ENCODE peak calls at places on chromosomes 4 and X, in six cellular contexts. I is IMR-90, R is kidney epithelial cell, U is GM12865, G is endodermal cell, L is AG09309. X is an unnamed sample.

GRCh38 chrX:118736394-118737010 is 9.1 kb downstream of the IL13RA1 start:
- DNase-seq in I (no peak), G (no peak), R (no peak), U (peak), L (no peak), X (no peak)

GRCh38 chrX:24026403-24026801 is 584 bp downstream of the KLHL15 start:
- DNase-seq in U (no peak), L (no peak), R (no peak), I (no peak), G (peak), X (no peak)

GRCh38 chr4:25535278-25535677 is 120.4 kb upstream of the SLC34A2 start:
- DNase-seq in R (peak), I (no peak), U (no peak), L (no peak), G (peak), X (no peak)

GRCh38 chrX:69024931-69025330 is 140.3 kb downstream of the PJA1 start:
- DNase-seq in U (no peak), I (peak), G (peak), R (no peak), L (no peak), X (no peak)

GRCh38 chr4:2500547-2500946 is 31.6 kb downstream of the RNF4 start:
- DNase-seq in U (no peak), R (no peak), G (no peak), L (no peak), I (peak), X (no peak)

GRCh38 chrX:119990995-119991787 is 47.6 kb upstream of the NKAP start:
- DNase-seq in R (no peak), L (no peak), I (no peak), G (peak), U (no peak), X (no peak)

GRCh38 chr4:47209833-47210232 is 178.5 kb downstream of the GABRB1 start:
- DNase-seq in U (no peak), I (peak), R (peak), L (peak), G (no peak), X (peak)

GRCh38 chrX:16822723-16823122 is 36.5 kb downstream of the TXLNG start:
- DNase-seq in I (peak), G (no peak), L (no peak), R (no peak), U (no peak), X (no peak)

GRCh38 chr4:102483120-102483519 is 18.0 kb upstream of the NFKB1 start:
- DNase-seq in R (no peak), L (no peak), U (no peak), I (no peak), G (no peak), X (no peak)

GRCh38 chrX:1468250-1468772 is 15.6 kb upstream of the ASMTL start:
- DNase-seq in U (peak), L (peak), G (peak), R (no peak), I (no peak), X (no peak)

GRCh38 chr4:158588777-158589176 is 67.1 kb downstream of the RXFP1 start:
- DNase-seq in R (no peak), G (no peak), U (no peak), I (no peak), L (no peak), X (no peak)

GRCh38 chrX:90012395-90012794 is 90.7 kb downstream of the TGIF2LX start:
- DNase-seq in G (no peak), U (no peak), R (no peak), L (no peak), I (no peak), X (no peak)

GRCh38 chrX:45445745-45446412 is 245.2 kb upstream of the DIPK2B start:
- DNase-seq in G (no peak), U (no peak), L (peak), R (peak), I (peak), X (peak)

GRCh38 chr4:9758641-9759317 is 22.7 kb upstream of the DRD5 start:
- DNase-seq in L (no peak), I (no peak), R (no peak), G (no peak), U (no peak), X (no peak)

GRCh38 chr4:173420324-173420752 is 21.4 kb upstream of the SCRG1 start:
- DNase-seq in R (no peak), G (no peak), I (peak), U (peak), L (no peak), X (no peak)

GRCh38 chr4:22190855-22191254 is 242.3 kb upstream of the KCNIP4 start:
- DNase-seq in U (no peak), I (peak), R (peak), L (peak), G (no peak), X (no peak)

GRCh38 chr4:95061220-95061619 is 303.5 kb downstream of the BMPR1B start:
- DNase-seq in R (peak), L (no peak), G (no peak), I (peak), U (no peak), X (no peak)

GRCh38 chrX:145910017-145910416 is 92.4 kb downstream of the SLITRK2 start:
- DNase-seq in G (no peak), I (no peak), L (no peak), U (no peak), R (no peak), X (no peak)

GRCh38 chrX:20217279-20217678 is 49.4 kb downstream of the RPS6KA3 start:
- DNase-seq in I (peak), U (no peak), L (peak), R (no peak), G (no peak), X (no peak)

GRCh38 chr4:55553442-55553841 is 6.7 kb upstream of the CLOCK start:
- DNase-seq in U (peak), I (no peak), R (no peak), L (peak), G (peak), X (peak)

GRCh38 chr4:4440333-4441061 is 53.6 kb downstream of the NSG1 start:
- DNase-seq in G (peak), I (no peak), L (no peak), R (no peak), U (peak), X (no peak)

GRCh38 chr4:141645611-141646340 is 9.4 kb downstream of the IL15 start:
- DNase-seq in U (no peak), I (peak), R (peak), L (peak), G (no peak), X (peak)

GRCh38 chr4:112031712-112032328 is 113.4 kb upstream of the FAM241A start:
- DNase-seq in I (peak), L (peak), R (no peak), G (peak), U (peak), X (no peak)

GRCh38 chr4:168304744-168305459 is 13.7 kb downstream of the DDX60 start:
- DNase-seq in L (peak), U (no peak), G (no peak), I (peak), R (no peak), X (peak)

GRCh38 chr4:144583658-144584057 is 62.3 kb upstream of the HHIP start:
- DNase-seq in G (no peak), U (no peak), L (peak), R (peak), I (peak), X (no peak)

GRCh38 chr4:165207016-165207430 is 338 bp upstream of the KLHL2 start:
- DNase-seq in L (no peak), R (no peak), U (peak), G (no peak), I (peak), X (no peak)

GRCh38 chr4:122364700-122365404 is 14.0 kb upstream of the ADAD1 start:
- DNase-seq in U (peak), I (no peak), R (no peak), G (peak), L (no peak), X (no peak)

GRCh38 chr4:139611391-139611790 is 54.2 kb upstream of the MGST2 start:
- DNase-seq in R (no peak), L (no peak), G (no peak), U (no peak), I (no peak), X (no peak)

GRCh38 chr4:89172865-89173264 is 61.5 kb downstream of the TIGD2 start:
- DNase-seq in U (peak), I (no peak), R (no peak), G (no peak), L (no peak), X (no peak)

GRCh38 chr4:7941111-7942018 is 1.7 kb upstream of the AFAP1 start:
- DNase-seq in L (no peak), R (no peak), G (peak), I (no peak), U (no peak), X (no peak)

GRCh38 chr4:90057091-90057490 is 70.1 kb upstream of the CCSER1 start:
- DNase-seq in I (no peak), L (no peak), G (no peak), R (no peak), U (no peak), X (no peak)

GRCh38 chr4:752196-752861 is 46.7 kb downstream of the PCGF3 start:
- DNase-seq in I (peak), U (no peak), R (no peak), G (no peak), L (no peak), X (no peak)

GRCh38 chrX:153648358-153649177 is 1.6 kb downstream of the DUSP9 start:
- DNase-seq in G (peak), R (no peak), L (no peak), I (no peak), U (no peak), X (no peak)

GRCh38 chrX:153647461-153648357 is 706 bp downstream of the DUSP9 start:
- DNase-seq in U (no peak), G (peak), L (no peak), I (no peak), R (no peak), X (no peak)

GRCh38 chrX:153649915-153650782 is 3.1 kb downstream of the DUSP9 start:
- DNase-seq in L (no peak), U (no peak), G (peak), I (no peak), R (no peak), X (no peak)

GRCh38 chrX:153650959-153651358 is 4.0 kb downstream of the DUSP9 start:
- DNase-seq in R (no peak), G (peak), L (no peak), U (no peak), I (no peak), X (no peak)

DNA sequence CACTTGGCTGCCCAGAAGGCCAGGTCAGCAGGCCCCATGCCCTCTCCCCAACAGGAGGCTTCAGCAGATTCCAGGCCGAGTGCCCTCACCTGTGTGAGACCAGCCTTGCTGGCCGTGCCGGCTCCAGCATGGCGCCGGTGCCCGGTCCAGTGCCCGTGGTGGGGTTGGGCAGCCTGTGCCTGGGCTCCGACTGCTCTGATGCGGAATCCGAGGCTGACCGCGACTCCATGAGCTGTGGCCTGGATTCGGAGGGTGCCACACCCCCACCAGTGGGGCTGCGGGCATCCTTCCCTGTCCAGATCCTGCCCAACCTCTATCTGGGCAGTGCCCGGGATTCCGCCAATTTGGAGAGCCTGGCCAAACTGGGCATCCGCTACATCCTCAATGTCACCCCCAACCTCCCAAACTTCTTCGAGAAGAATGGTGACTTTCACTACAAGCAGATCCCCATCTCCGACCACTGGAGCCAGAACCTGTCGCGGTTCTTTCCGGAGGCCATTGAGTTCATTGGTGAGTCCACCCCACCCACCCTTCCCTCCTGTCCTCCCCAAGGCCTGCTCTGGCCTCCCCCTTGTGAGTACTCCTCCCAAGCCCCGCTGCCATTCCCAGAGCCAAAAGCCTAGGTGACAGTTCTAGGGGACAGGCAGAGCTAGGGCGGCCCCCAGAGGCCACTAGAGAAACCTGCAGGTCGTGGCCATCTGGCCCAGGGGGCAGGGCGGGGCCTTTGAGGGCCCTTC is 2.3 kb downstream of the DUSP9 start:
- DNase-seq in L (no peak), U (peak), I (no peak), R (no peak), G (peak), X (no peak)
- TF ChIP-seq CTCF in L (peak), U (peak), I (peak), R (peak), G (peak), X (peak)

DNA sequence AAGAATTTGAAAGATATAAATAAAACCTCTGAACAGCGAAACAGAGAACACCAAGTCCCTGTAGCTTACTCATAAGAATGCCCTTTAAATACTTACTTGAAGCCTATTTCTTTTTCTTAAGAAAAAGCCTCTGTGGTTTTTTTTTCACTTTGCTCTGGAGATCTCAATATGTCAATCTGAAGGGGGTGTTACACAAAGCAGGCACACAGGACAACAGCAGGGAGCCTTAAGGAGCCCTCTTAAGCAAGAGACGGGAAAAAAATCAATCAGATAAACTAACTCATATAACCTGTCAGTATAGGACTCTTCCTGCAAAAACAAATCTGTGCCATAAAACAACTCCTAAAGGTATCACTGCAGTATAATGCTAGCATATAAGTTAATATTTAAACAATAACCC is 611.1 kb upstream of the ATOH1 start:
- DNase-seq in G (no peak), I (no peak), L (no peak), R (no peak), U (no peak), X (no peak)
- H3K4me3 ChIP-seq in G (no peak), I (no peak), L (no peak), R (no peak), U (no peak), X (no peak)

DNA sequence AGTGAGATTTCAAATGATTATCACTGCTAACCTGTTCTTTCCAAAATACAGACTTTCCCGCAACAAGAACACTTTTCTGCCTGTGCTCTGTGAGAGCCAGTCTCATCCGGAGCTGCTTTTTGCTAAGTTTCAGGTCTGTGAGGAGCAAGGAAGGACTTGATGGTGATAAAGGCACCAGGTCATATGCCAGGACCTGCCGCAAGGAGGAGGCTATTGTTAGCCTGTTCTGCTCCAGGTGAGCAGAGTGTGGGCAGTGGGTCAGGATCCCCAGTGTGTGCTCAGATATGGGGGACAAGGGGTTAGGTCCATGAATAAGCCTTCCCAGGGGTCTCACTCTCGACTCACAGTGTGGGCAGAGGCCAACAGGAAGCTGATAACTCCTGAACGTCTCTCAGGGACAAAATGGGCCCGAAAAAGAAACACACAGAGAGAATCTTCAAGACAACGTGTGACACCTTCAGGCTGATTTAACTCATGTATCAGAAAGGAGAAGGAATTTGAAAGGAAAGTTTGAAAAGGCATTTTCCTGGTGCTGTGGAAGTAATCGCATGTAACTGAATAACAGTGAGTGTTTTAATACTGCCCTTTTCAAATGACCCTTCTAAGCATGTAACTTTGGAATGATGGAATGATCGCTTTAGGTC is 57.7 kb upstream of the PDLIM3 start:
- DNase-seq in L (no peak), R (no peak), U (peak), G (no peak), I (no peak), X (no peak)
- TF ChIP-seq CTCF in L (no peak), R (no peak), U (peak), G (peak), I (peak), X (no peak)

DNA sequence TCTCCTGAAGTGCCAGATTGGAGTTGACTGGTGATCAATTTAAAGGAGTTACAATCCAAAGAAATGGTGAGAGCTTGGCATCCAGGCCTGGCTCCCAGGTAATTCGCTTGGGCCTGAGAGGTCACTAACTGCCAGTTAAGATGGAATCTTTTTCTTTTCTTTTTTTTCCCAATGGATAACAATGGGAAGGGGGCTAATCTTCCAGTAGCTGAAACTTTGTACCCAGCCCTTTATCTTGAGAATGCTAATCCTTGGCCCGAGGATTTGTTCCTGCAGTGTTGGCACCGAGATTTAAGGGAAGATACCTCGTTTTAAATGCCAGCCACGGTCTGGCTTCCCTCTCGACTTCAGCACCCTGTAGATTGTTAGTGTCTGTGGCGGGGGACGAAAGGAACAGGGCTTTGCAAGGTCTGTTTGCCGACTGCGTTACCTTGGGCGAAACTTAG is 13.4 kb upstream of the PITX2 start:
- DNase-seq in R (no peak), U (no peak), I (no peak), L (no peak), G (no peak), X (no peak)
- H3K4me3 ChIP-seq in R (no peak), U (no peak), I (peak), L (peak), G (peak), X (peak)

X was measured in BJ.